ENCODE peak calls at places on chromosomes 11 and 22, in nine cellular contexts. X, N, S, A, M, E, W, R and Q are unnamed samples. For H3K4me1, the result is how much of the 10 kb centered on the place peaks cover.

GRCh38 chr11:113876798-113877672 is 1.7 kb upstream of the USP28 start:
- DNase-seq in X (no peak), N (no peak), S (no peak), A (no peak), M (no peak), E (no peak), W (no peak), R (no peak), Q (no peak)

GRCh38 chr11:46293616-46294015 is 16.2 kb downstream of the CREB3L1 start:
- DNase-seq in X (no peak), N (no peak), S (no peak), A (peak), M (peak), E (no peak), W (no peak), R (peak), Q (no peak)

GRCh38 chr11:1568451-1568911 is 3.6 kb downstream of the DUSP8 start:
- DNase-seq in X (no peak), N (no peak), S (no peak), A (peak), M (no peak), E (peak), W (no peak), R (peak), Q (no peak)

GRCh38 chr11:118706546-118706825 is 27.0 kb upstream of the TREH start:
- DNase-seq in X (no peak), N (no peak), S (no peak), A (no peak), M (no peak), E (no peak), W (no peak), R (no peak), Q (no peak)

GRCh38 chr22:17796695-17797094 is 22.4 kb upstream of the BID start:
- DNase-seq in X (no peak), N (no peak), S (no peak), A (no peak), M (no peak), E (no peak), W (no peak), R (no peak), Q (no peak)

GRCh38 chr22:50270302-50271010 is at the start of gene MAPK11:
- DNase-seq in X (peak), N (peak), S (peak), A (peak), M (peak), E (peak), W (peak), R (peak), Q (peak)

GRCh38 chr11:80980221-80980620 is 1539.4 kb upstream of the TENM4 start:
- DNase-seq in X (no peak), N (no peak), S (no peak), A (no peak), M (no peak), E (no peak), W (peak), R (no peak), Q (no peak)

GRCh38 chr22:31272522-31273446 is 19.5 kb downstream of the PIK3IP1 start:
- DNase-seq in X (peak), N (peak), S (no peak), A (no peak), M (peak), E (peak), W (peak), R (no peak), Q (peak)

GRCh38 chr11:79092791-79093313 is 348.0 kb downstream of the TENM4 start:
- DNase-seq in X (no peak), N (no peak), S (peak), A (peak), M (no peak), E (no peak), W (peak), R (no peak), Q (peak)

GRCh38 chr11:3905080-3905953 is 49.9 kb downstream of the STIM1 start:
- DNase-seq in X (peak), N (peak), S (no peak), A (no peak), M (peak), E (peak), W (peak), R (no peak), Q (peak)

GRCh38 chr11:119323532-119324033 is 6.7 kb upstream of the MCAM start:
- DNase-seq in X (peak), N (peak), S (peak), A (peak), M (peak), E (peak), W (peak), R (no peak), Q (peak)

GRCh38 chr11:13668957-13669521 is 571 bp downstream of the FAR1 start:
- DNase-seq in X (no peak), N (peak), S (no peak), A (peak), M (peak), E (no peak), W (peak), R (peak), Q (peak)

GRCh38 chr11:33692013-33692504 is 8.6 kb downstream of the C11orf91 start:
- DNase-seq in X (peak), N (peak), S (peak), A (peak), M (peak), E (peak), W (peak), R (peak), Q (peak)

GRCh38 chr11:126359431-126360048 is 4.1 kb downstream of the ST3GAL4 start:
- DNase-seq in X (no peak), N (peak), S (peak), A (peak), M (peak), E (no peak), W (no peak), R (peak), Q (peak)

GRCh38 chr11:58905141-58905715 is 34.1 kb upstream of the GLYATL1 start:
- DNase-seq in X (no peak), N (no peak), S (peak), A (peak), M (peak), E (peak), W (no peak), R (no peak), Q (no peak)
- H3K4me3 ChIP-seq in X (no peak), N (peak), S (peak), A (peak), M (peak), E (peak), W (peak), R (peak), Q (no peak)

GRCh38 chr11:111137846-111138245 is 107.7 kb upstream of the POU2AF2 start:
- DNase-seq in X (no peak), N (no peak), S (no peak), A (no peak), M (no peak), E (no peak), W (no peak), R (no peak), Q (no peak)

DNA sequence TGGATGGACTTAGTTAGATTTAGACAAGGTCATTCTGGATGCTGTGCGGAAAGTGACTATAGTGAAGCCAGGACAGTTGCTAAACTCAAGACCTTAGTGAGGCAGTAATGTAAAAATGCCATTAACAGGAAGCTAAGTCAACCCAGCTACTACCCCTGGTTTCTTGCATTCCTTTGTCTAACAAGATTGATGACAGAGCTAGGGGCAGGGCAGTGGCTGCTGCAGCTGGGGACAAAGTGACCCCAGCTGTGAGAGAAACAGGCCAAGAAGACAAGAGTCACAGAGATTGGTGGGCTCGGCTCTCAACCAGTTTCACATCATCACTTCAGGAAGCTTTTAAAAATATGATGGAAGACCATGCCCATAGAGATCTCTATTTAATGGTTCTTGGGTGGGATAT is 110.4 kb upstream of the POU2AF2 start:
- DNase-seq in X (no peak), N (no peak), S (no peak), A (no peak), M (no peak), E (peak), W (no peak), R (no peak), Q (no peak)
- TF ChIP-seq CTCF in X (no peak), N (no peak), S (no peak), A (no peak), M (no peak), E (no peak), W (no peak), R (no peak), Q (no peak)

DNA sequence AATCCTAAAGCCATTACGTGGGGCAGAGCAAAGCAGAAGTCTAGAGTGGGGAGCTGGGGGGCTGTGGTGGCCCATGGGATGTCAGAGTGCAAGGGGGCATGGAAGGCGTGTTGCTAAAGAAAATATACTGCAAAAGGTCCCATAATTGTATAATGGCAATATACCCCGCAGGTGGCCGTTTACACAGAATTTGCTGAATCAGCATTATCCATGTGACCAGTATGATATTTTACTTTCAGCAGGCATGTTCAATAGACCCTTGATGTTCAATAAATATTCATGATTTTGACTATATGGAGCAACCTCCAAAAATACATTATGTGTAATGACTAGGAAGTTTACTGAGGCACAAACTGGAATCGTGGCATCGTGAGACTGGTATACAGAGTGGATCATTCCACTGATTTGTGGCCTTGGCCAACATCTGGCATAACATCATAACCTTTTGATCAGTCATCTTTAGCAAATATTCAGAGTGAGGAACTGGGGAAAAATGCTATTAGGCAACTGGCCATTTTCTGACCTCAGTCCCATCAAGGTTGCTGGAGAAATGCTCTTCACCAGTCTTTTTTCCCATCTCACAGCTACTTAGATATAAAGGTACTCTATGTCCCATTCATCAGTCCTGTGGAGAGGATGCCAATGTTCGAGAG is 29.3 kb upstream of the PPP2R1B start:
- DNase-seq in X (peak), N (no peak), S (no peak), A (no peak), M (no peak), E (no peak), W (no peak), R (no peak), Q (no peak)
- H3K4me1 ChIP-seq in X (half or more), N (under half), S (under half), A (under half), M (under half), E (under half), W (under half), R (under half), Q (under half)

DNA sequence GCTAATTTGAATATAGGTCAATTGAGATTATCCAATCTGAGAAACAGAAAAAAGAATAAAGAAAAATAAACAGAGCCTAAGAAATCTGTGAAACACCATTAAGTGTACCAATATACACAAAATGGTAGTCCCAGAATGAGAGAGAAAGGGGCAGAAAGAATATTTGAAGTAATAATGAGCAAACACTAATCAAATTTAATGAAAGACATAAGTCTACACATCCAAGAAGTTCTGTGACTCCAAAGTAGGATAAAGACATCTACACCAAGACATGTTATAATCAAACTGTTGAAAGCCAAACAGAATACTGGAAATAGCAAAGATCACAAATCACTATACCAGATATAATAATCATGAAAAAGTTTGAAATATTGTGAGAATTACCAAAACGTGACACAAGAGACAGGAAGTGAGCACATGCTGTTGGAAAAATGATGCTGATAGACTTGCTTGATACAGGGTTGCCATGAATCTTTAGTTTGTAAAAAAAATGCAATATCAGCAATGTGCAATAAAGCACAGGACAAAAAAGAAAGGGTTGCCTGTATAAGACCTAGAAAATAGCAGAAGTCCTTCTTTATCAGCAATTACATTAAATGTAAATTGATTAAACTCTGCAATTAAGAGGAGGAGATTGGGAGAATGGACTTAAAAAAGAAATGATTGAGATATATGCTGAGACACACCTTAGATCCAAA is 75.8 kb downstream of the RNF169 start:
- DNase-seq in X (no peak), N (no peak), S (no peak), A (no peak), M (no peak), E (no peak), W (no peak), R (no peak), Q (no peak)
- H3K4me3 ChIP-seq in X (no peak), N (no peak), S (no peak), A (no peak), M (no peak), E (no peak), W (no peak), R (no peak), Q (no peak)

GRCh38 chr11:56782167-56782847 is 33.8 kb upstream of the OR9G4 start:
- DNase-seq in X (no peak), N (no peak), S (no peak), A (no peak), M (no peak), E (no peak), W (no peak), R (no peak), Q (no peak)

DNA sequence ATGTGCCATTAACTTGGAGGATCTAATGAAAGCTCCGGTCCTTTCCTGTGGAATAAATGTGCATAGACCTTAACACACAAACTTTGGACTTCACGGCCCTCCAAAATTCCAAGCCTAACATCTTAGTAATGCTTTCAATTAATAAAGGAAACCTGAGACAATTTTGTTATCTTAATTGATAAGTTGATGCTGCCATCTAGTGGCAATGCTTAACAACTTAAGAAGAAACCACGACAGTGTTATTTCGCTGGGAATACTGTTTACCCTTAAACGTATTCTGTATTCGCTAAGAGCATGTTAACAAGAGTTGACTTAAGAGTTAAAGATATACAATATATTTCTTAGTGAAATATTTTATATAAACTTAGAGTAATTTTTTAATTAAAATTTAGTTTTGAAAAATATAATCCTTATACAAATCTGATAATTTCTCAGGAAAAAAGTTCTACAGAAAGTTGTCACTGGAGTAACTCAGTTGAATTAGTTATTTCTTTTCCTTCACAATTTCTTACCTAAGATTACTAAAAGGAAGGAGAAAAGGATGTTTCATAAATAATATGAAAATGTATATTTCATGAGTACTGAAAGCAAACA is 35.0 kb upstream of the OR9G4 start:
- DNase-seq in X (peak), N (no peak), S (no peak), A (no peak), M (peak), E (peak), W (peak), R (no peak), Q (no peak)
- TF ChIP-seq CTCF in X (peak), N (peak), S (peak), A (peak), M (peak), E (peak), W (peak), R (peak), Q (no peak)

DNA sequence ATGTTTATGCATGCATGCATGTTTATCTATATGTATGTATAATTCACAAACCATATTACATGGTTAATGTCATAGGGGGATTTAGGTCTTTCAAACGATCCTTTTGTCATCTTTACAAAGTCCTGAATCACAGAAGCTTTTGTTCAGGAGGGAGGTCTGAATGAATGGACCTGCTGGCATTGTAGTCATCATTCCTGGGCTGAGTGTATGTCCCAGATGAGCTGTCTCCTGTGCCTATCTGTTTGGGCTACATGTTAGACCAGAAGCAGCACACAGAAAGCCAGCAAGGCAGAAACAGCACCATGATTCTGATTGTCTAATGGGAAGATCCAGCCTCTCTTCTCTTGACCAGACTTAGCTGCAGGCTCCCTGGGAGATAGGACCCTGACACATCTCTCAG is 69.5 kb downstream of the ADM start:
- DNase-seq in X (no peak), N (no peak), S (no peak), A (no peak), M (no peak), E (no peak), W (no peak), R (no peak), Q (no peak)
- H3K4me1 ChIP-seq in X (under half), N (under half), S (under half), A (under half), M (under half), E (under half), W (under half), R (under half), Q (under half)

GRCh38 chr22:45905326-45905923 is 71.5 kb downstream of the WNT7B start:
- DNase-seq in X (no peak), N (no peak), S (no peak), A (no peak), M (no peak), E (peak), W (no peak), R (no peak), Q (no peak)
- H3K4me3 ChIP-seq in X (no peak), N (no peak), S (no peak), A (no peak), M (no peak), E (no peak), W (no peak), R (no peak), Q (no peak)

DNA sequence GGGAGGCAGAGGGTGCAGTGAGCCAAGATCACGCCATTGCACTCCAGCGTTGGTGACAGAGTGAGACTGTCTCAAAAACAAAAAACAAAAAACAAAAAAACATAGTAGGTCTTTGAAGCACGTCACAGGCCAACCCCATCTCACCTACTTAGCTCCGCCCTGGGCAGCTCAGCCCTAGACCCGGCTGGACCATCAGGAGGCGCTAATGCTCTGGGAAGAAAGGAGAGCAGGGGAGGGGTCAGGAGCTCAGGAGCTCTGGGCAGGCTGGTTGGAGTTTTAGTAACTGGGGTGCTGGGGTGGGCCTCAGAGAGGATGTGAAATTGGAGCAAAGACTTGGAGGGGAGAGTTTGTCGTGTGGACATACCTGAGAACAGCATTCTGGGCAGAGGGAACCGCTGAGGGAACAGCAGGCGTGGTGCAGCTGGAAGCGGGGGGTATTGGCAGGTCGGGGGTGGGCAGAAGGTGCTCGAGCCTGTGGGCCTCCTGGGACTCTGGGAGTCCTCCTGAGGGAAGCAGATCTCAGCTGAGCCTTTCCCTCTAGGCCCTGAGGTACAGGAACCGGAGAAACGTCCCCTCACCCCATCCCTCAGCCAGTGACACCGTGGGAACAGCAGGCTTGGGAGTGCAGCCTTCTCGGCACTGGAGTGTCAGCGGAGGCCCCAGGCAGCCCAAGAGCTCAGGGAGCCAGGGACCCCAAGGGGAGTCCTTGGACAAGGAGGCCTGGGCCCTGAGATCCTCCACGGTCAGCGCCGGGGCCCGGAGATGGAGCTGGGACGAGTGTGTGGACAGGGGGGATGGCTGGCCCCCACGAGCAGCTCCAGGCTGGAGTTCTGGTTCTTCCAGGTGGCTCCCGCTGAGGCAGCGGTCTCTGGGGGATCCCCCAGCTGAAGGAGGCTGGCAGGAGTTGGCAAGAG is 2.2 kb upstream of the RPS6KA4 start:
- DNase-seq in X (peak), N (no peak), S (no peak), A (no peak), M (peak), E (peak), W (peak), R (peak), Q (no peak)
- TF ChIP-seq CTCF in X (peak), N (no peak), S (no peak), A (no peak), M (peak), E (peak), W (peak), R (no peak), Q (no peak)

DNA sequence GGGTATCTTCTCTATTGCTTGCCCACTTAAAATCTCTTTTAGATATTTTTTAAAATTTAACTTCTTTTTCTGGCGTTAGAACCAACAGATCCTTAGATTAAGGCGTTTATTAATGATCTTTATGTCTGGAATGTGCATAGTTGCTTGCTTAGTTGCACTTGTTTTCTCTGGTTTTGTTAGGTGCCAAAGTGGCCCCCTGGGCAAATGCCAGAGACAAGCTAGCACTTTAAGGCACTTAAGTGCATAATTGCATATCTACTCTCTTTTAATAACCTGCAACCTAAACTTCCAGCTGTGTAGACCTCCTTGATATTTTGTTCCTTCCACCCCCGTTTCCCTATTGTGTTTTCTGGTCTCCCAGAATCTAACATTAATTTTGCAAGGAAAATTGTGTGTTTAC is 3.3 kb downstream of the RBM4 start:
- DNase-seq in X (no peak), N (no peak), S (no peak), A (no peak), M (no peak), E (no peak), W (no peak), R (no peak), Q (peak)
- H3K4me1 ChIP-seq in X (half or more), N (half or more), S (half or more), A (under half), M (under half), E (half or more), W (half or more), R (half or more), Q (half or more)